ENCODE peak calls at places on chromosomes 16 and 17, in five cellular contexts. One of them, this sample, is unnamed.

GRCh38 chr16:78704421-78704820 is 605.0 kb downstream of the WWOX start:
- DNase-seq in cardiac septum: no peak
- DNase-seq in AG08395: peak; percentile 57
- DNase-seq in activated CD8-positive, alpha-beta T cell treated with anti-CD3 and anti-CD28 coated beads, Interleukin-2, amount 10 ng/mL, durations not matched to agents 7 days and 5 days: no peak
- DNase-seq in activated T-cell treated with anti-CD3 and anti-CD28 coated beads, Interleukin-2, amount 50 U/mL, for 24 hours: no peak
- DNase-seq in this sample: no peak

GRCh38 chr16:55566432-55567175 is at the start of gene CAPNS2:
- DNase-seq in cardiac septum: no peak
- DNase-seq in AG08395: no peak
- DNase-seq in activated CD8-positive, alpha-beta T cell treated with anti-CD3 and anti-CD28 coated beads, Interleukin-2, amount 10 ng/mL, durations not matched to agents 7 days and 5 days: no peak
- DNase-seq in activated T-cell treated with anti-CD3 and anti-CD28 coated beads, Interleukin-2, amount 50 U/mL, for 24 hours: no peak
- DNase-seq in this sample: no peak

GRCh38 chr17:30720013-30720471 is 104.5 kb downstream of the CRLF3 start:
- DNase-seq in cardiac septum: peak; percentile 55
- DNase-seq in AG08395: no peak
- DNase-seq in activated CD8-positive, alpha-beta T cell treated with anti-CD3 and anti-CD28 coated beads, Interleukin-2, amount 10 ng/mL, durations not matched to agents 7 days and 5 days: peak; percentile 6
- DNase-seq in activated T-cell treated with anti-CD3 and anti-CD28 coated beads, Interleukin-2, amount 50 U/mL, for 24 hours: peak; percentile 27
- DNase-seq in this sample: peak; percentile 13

GRCh38 chr16:66565051-66565450 is 1.2 kb upstream of the CMTM1 start:
- DNase-seq in cardiac septum: no peak
- DNase-seq in AG08395: no peak
- DNase-seq in activated CD8-positive, alpha-beta T cell treated with anti-CD3 and anti-CD28 coated beads, Interleukin-2, amount 10 ng/mL, durations not matched to agents 7 days and 5 days: no peak
- DNase-seq in activated T-cell treated with anti-CD3 and anti-CD28 coated beads, Interleukin-2, amount 50 U/mL, for 24 hours: no peak
- DNase-seq in this sample: no peak

GRCh38 chr16:6549415-6549814 is 783.2 kb upstream of the RBFOX1 start:
- DNase-seq in cardiac septum: no peak
- DNase-seq in AG08395: no peak
- DNase-seq in activated CD8-positive, alpha-beta T cell treated with anti-CD3 and anti-CD28 coated beads, Interleukin-2, amount 10 ng/mL, durations not matched to agents 7 days and 5 days: no peak
- DNase-seq in activated T-cell treated with anti-CD3 and anti-CD28 coated beads, Interleukin-2, amount 50 U/mL, for 24 hours: no peak
- DNase-seq in this sample: no peak

GRCh38 chr16:13136896-13137295 is 235.5 kb downstream of the SHISA9 start:
- DNase-seq in cardiac septum: no peak
- DNase-seq in AG08395: no peak
- DNase-seq in activated CD8-positive, alpha-beta T cell treated with anti-CD3 and anti-CD28 coated beads, Interleukin-2, amount 10 ng/mL, durations not matched to agents 7 days and 5 days: no peak
- DNase-seq in activated T-cell treated with anti-CD3 and anti-CD28 coated beads, Interleukin-2, amount 50 U/mL, for 24 hours: no peak
- DNase-seq in this sample: no peak

GRCh38 chr17:4554441-4554996 is 665 bp downstream of the MYBBP1A start:
- DNase-seq in cardiac septum: no peak
- DNase-seq in AG08395: no peak
- DNase-seq in activated CD8-positive, alpha-beta T cell treated with anti-CD3 and anti-CD28 coated beads, Interleukin-2, amount 10 ng/mL, durations not matched to agents 7 days and 5 days: no peak
- DNase-seq in activated T-cell treated with anti-CD3 and anti-CD28 coated beads, Interleukin-2, amount 50 U/mL, for 24 hours: no peak
- DNase-seq in this sample: no peak

GRCh38 chr16:29753516-29753915 is 7.7 kb upstream of the C16orf54 start:
- DNase-seq in cardiac septum: no peak
- DNase-seq in AG08395: no peak
- DNase-seq in activated CD8-positive, alpha-beta T cell treated with anti-CD3 and anti-CD28 coated beads, Interleukin-2, amount 10 ng/mL, durations not matched to agents 7 days and 5 days: no peak
- DNase-seq in activated T-cell treated with anti-CD3 and anti-CD28 coated beads, Interleukin-2, amount 50 U/mL, for 24 hours: no peak
- DNase-seq in this sample: no peak

GRCh38 chr16:2333772-2334379 is 6.7 kb downstream of the ABCA3 start:
- DNase-seq in cardiac septum: no peak
- DNase-seq in AG08395: peak; percentile 48
- DNase-seq in activated CD8-positive, alpha-beta T cell treated with anti-CD3 and anti-CD28 coated beads, Interleukin-2, amount 10 ng/mL, durations not matched to agents 7 days and 5 days: no peak
- DNase-seq in activated T-cell treated with anti-CD3 and anti-CD28 coated beads, Interleukin-2, amount 50 U/mL, for 24 hours: no peak
- DNase-seq in this sample: no peak

GRCh38 chr17:1008008-1008761 is 11.3 kb downstream of the TIMM22 start:
- DNase-seq in cardiac septum: no peak
- DNase-seq in AG08395: no peak
- DNase-seq in activated CD8-positive, alpha-beta T cell treated with anti-CD3 and anti-CD28 coated beads, Interleukin-2, amount 10 ng/mL, durations not matched to agents 7 days and 5 days: no peak
- DNase-seq in activated T-cell treated with anti-CD3 and anti-CD28 coated beads, Interleukin-2, amount 50 U/mL, for 24 hours: no peak
- DNase-seq in this sample: no peak

GRCh38 chr17:47685556-47686275 is 8.2 kb upstream of the TBKBP1 start:
- DNase-seq in cardiac septum: no peak
- DNase-seq in AG08395: no peak
- DNase-seq in activated CD8-positive, alpha-beta T cell treated with anti-CD3 and anti-CD28 coated beads, Interleukin-2, amount 10 ng/mL, durations not matched to agents 7 days and 5 days: no peak
- DNase-seq in activated T-cell treated with anti-CD3 and anti-CD28 coated beads, Interleukin-2, amount 50 U/mL, for 24 hours: no peak
- DNase-seq in this sample: no peak

GRCh38 chr16:24721830-24722238 is 7.6 kb upstream of the TNRC6A start:
- DNase-seq in cardiac septum: no peak
- DNase-seq in AG08395: no peak
- DNase-seq in activated CD8-positive, alpha-beta T cell treated with anti-CD3 and anti-CD28 coated beads, Interleukin-2, amount 10 ng/mL, durations not matched to agents 7 days and 5 days: peak; percentile 42
- DNase-seq in activated T-cell treated with anti-CD3 and anti-CD28 coated beads, Interleukin-2, amount 50 U/mL, for 24 hours: peak; percentile 56
- DNase-seq in this sample: peak; percentile 23

GRCh38 chr17:81566461-81567126 is 14.4 kb upstream of the FAAP100 start:
- DNase-seq in cardiac septum: no peak
- DNase-seq in AG08395: peak; percentile 89
- DNase-seq in activated CD8-positive, alpha-beta T cell treated with anti-CD3 and anti-CD28 coated beads, Interleukin-2, amount 10 ng/mL, durations not matched to agents 7 days and 5 days: no peak
- DNase-seq in activated T-cell treated with anti-CD3 and anti-CD28 coated beads, Interleukin-2, amount 50 U/mL, for 24 hours: no peak
- DNase-seq in this sample: no peak

GRCh38 chr17:8994319-8994718 is 27.0 kb upstream of the NTN1 start:
- DNase-seq in cardiac septum: peak; percentile 90
- DNase-seq in AG08395: peak; percentile 63
- DNase-seq in activated CD8-positive, alpha-beta T cell treated with anti-CD3 and anti-CD28 coated beads, Interleukin-2, amount 10 ng/mL, durations not matched to agents 7 days and 5 days: peak; percentile 70
- DNase-seq in activated T-cell treated with anti-CD3 and anti-CD28 coated beads, Interleukin-2, amount 50 U/mL, for 24 hours: peak; percentile 80
- DNase-seq in this sample: peak; percentile 63

GRCh38 chr16:34050787-34051320 is 591.4 kb downstream of the TP53TG3F start:
- DNase-seq in cardiac septum: no peak
- DNase-seq in AG08395: no peak
- DNase-seq in activated CD8-positive, alpha-beta T cell treated with anti-CD3 and anti-CD28 coated beads, Interleukin-2, amount 10 ng/mL, durations not matched to agents 7 days and 5 days: no peak
- DNase-seq in activated T-cell treated with anti-CD3 and anti-CD28 coated beads, Interleukin-2, amount 50 U/mL, for 24 hours: no peak
- DNase-seq in this sample: no peak

GRCh38 chr17:22161376-22161775 is 469.1 kb downstream of the KCNJ18 start:
- DNase-seq in cardiac septum: no peak
- DNase-seq in AG08395: no peak
- DNase-seq in activated CD8-positive, alpha-beta T cell treated with anti-CD3 and anti-CD28 coated beads, Interleukin-2, amount 10 ng/mL, durations not matched to agents 7 days and 5 days: no peak
- DNase-seq in activated T-cell treated with anti-CD3 and anti-CD28 coated beads, Interleukin-2, amount 50 U/mL, for 24 hours: no peak
- DNase-seq in this sample: no peak

GRCh38 chr17:51029568-51030463 is 90.9 kb downstream of the SPAG9 start:
- DNase-seq in cardiac septum: no peak
- DNase-seq in AG08395: no peak
- DNase-seq in activated CD8-positive, alpha-beta T cell treated with anti-CD3 and anti-CD28 coated beads, Interleukin-2, amount 10 ng/mL, durations not matched to agents 7 days and 5 days: no peak
- DNase-seq in activated T-cell treated with anti-CD3 and anti-CD28 coated beads, Interleukin-2, amount 50 U/mL, for 24 hours: no peak
- DNase-seq in this sample: no peak

GRCh38 chr16:78462261-78463208 is 363.1 kb downstream of the WWOX start:
- DNase-seq in cardiac septum: no peak
- DNase-seq in AG08395: no peak
- DNase-seq in activated CD8-positive, alpha-beta T cell treated with anti-CD3 and anti-CD28 coated beads, Interleukin-2, amount 10 ng/mL, durations not matched to agents 7 days and 5 days: no peak
- DNase-seq in activated T-cell treated with anti-CD3 and anti-CD28 coated beads, Interleukin-2, amount 50 U/mL, for 24 hours: no peak
- DNase-seq in this sample: no peak

GRCh38 chr17:62965149-62965648 is 836 bp upstream of the TANC2 start:
- DNase-seq in cardiac septum: no peak
- DNase-seq in AG08395: no peak
- DNase-seq in activated CD8-positive, alpha-beta T cell treated with anti-CD3 and anti-CD28 coated beads, Interleukin-2, amount 10 ng/mL, durations not matched to agents 7 days and 5 days: peak; percentile 71
- DNase-seq in activated T-cell treated with anti-CD3 and anti-CD28 coated beads, Interleukin-2, amount 50 U/mL, for 24 hours: no peak
- DNase-seq in this sample: peak; percentile 57

GRCh38 chr17:43212641-43213490 is 1.2 kb downstream of the TMEM106A start:
- DNase-seq in cardiac septum: no peak
- DNase-seq in AG08395: no peak
- DNase-seq in activated CD8-positive, alpha-beta T cell treated with anti-CD3 and anti-CD28 coated beads, Interleukin-2, amount 10 ng/mL, durations not matched to agents 7 days and 5 days: no peak
- DNase-seq in activated T-cell treated with anti-CD3 and anti-CD28 coated beads, Interleukin-2, amount 50 U/mL, for 24 hours: no peak
- DNase-seq in this sample: peak; percentile 25

GRCh38 chr17:81294512-81295030 is 536 bp downstream of the SLC38A10 start:
- DNase-seq in cardiac septum: no peak
- DNase-seq in AG08395: peak; percentile 51
- DNase-seq in activated CD8-positive, alpha-beta T cell treated with anti-CD3 and anti-CD28 coated beads, Interleukin-2, amount 10 ng/mL, durations not matched to agents 7 days and 5 days: no peak
- DNase-seq in activated T-cell treated with anti-CD3 and anti-CD28 coated beads, Interleukin-2, amount 50 U/mL, for 24 hours: peak; percentile 51
- DNase-seq in this sample: peak; percentile 46

GRCh38 chr17:76179496-76180467 is 38.7 kb upstream of the FOXJ1 start:
- DNase-seq in cardiac septum: no peak
- DNase-seq in AG08395: no peak
- DNase-seq in activated CD8-positive, alpha-beta T cell treated with anti-CD3 and anti-CD28 coated beads, Interleukin-2, amount 10 ng/mL, durations not matched to agents 7 days and 5 days: peak; percentile 74
- DNase-seq in activated T-cell treated with anti-CD3 and anti-CD28 coated beads, Interleukin-2, amount 50 U/mL, for 24 hours: no peak
- DNase-seq in this sample: peak; percentile 64